ENCODE peak calls at places on chromosome 11, in six cellular contexts. B, P, M, D, Z and N are unnamed samples.

GRCh38 chr11:80838153-80838552 is 1397.3 kb upstream of the TENM4 start:
- DNase-seq in B (no peak), P (no peak), M (no peak), D (no peak), Z (no peak), N (no peak)

GRCh38 chr11:45060707-45061106 is 85.7 kb upstream of the PRDM11 start:
- DNase-seq in B (no peak), P (no peak), M (no peak), D (no peak), Z (no peak), N (no peak)

GRCh38 chr11:77407613-77408012 is 66.3 kb downstream of the PAK1 start:
- DNase-seq in B (peak; percentile 85), P (no peak), M (peak; percentile 86), D (no peak), Z (peak; percentile 80), N (peak; percentile 78)

GRCh38 chr11:131688056-131688693 is 317.8 kb downstream of the NTM start:
- DNase-seq in B (peak; percentile 62), P (no peak), M (peak; percentile 12), D (peak; percentile 24), Z (peak; percentile 34), N (peak; percentile 55)

GRCh38 chr11:70537576-70538571 is 139.5 kb downstream of the CTTN start:
- DNase-seq in B (no peak), P (no peak), M (no peak), D (no peak), Z (no peak), N (no peak)

GRCh38 chr11:110249066-110249465 is 47.3 kb downstream of the RDX start:
- DNase-seq in B (peak; percentile 26), P (no peak), M (no peak), D (no peak), Z (no peak), N (peak; percentile 4)

GRCh38 chr11:65944767-65945166 is 513 bp upstream of the TSGA10IP start:
- DNase-seq in B (no peak), P (no peak), M (no peak), D (no peak), Z (no peak), N (no peak)

GRCh38 chr11:33718441-33718840 is 17.8 kb downstream of the CD59 start:
- DNase-seq in B (no peak), P (no peak), M (no peak), D (no peak), Z (no peak), N (no peak)

GRCh38 chr11:59212744-59213573 is at the start of gene MPEG1:
- DNase-seq in B (no peak), P (no peak), M (no peak), D (no peak), Z (no peak), N (no peak)

GRCh38 chr11:45620243-45620642 is 45.2 kb downstream of the CHST1 start:
- DNase-seq in B (no peak), P (no peak), M (no peak), D (no peak), Z (no peak), N (no peak)

GRCh38 chr11:2816941-2817421 is 68.6 kb downstream of the CDKN1C start:
- DNase-seq in B (peak; percentile 64), P (no peak), M (peak; percentile 83), D (no peak), Z (peak; percentile 28), N (peak; percentile 88)

GRCh38 chr11:11213117-11213516 is 139.9 kb downstream of the CSNK2A3 start:
- DNase-seq in B (no peak), P (no peak), M (no peak), D (no peak), Z (no peak), N (no peak)

GRCh38 chr11:45332486-45332934 is 46.4 kb upstream of the SYT13 start:
- DNase-seq in B (peak; percentile 59), P (peak; percentile 58), M (peak; percentile 3), D (no peak), Z (peak; percentile 42), N (peak; percentile 23)

GRCh38 chr11:33564856-33565453 is 135.7 kb downstream of the C11orf91 start:
- DNase-seq in B (no peak), P (no peak), M (no peak), D (no peak), Z (no peak), N (no peak)

GRCh38 chr11:123318623-123319022 is 111.4 kb upstream of the GRAMD1B start:
- DNase-seq in B (no peak), P (no peak), M (no peak), D (no peak), Z (no peak), N (no peak)

GRCh38 chr11:77558380-77558779 is 31.4 kb upstream of the AQP11 start:
- DNase-seq in B (no peak), P (no peak), M (no peak), D (no peak), Z (no peak), N (no peak)

GRCh38 chr11:25711008-25711407 is 620.9 kb upstream of the ANO3 start:
- DNase-seq in B (peak; percentile 3), P (no peak), M (no peak), D (no peak), Z (no peak), N (no peak)

GRCh38 chr11:68503792-68504191 is 43.2 kb downstream of the PPP6R3 start:
- DNase-seq in B (no peak), P (no peak), M (no peak), D (no peak), Z (no peak), N (no peak)

GRCh38 chr11:122598971-122599370 is 56.6 kb upstream of the UBASH3B start:
- DNase-seq in B (no peak), P (no peak), M (peak; percentile 36), D (no peak), Z (no peak), N (peak; percentile 26)

GRCh38 chr11:113587318-113587739 is 112.1 kb upstream of the DRD2 start:
- DNase-seq in B (no peak), P (no peak), M (peak; percentile 27), D (no peak), Z (no peak), N (peak; percentile 16)

GRCh38 chr11:108115495-108116140 is 5.7 kb upstream of the ACAT1 start:
- DNase-seq in B (peak; percentile 91), P (no peak), M (peak; percentile 80), D (peak; percentile 86), Z (peak; percentile 73), N (peak; percentile 82)

GRCh38 chr11:91587131-91587530 is 637.5 kb upstream of the FAT3 start:
- DNase-seq in B (no peak), P (no peak), M (no peak), D (no peak), Z (no peak), N (no peak)

GRCh38 chr11:105070221-105070789 is 25.2 kb upstream of the CARD16 start:
- DNase-seq in B (no peak), P (no peak), M (no peak), D (no peak), Z (no peak), N (no peak)

GRCh38 chr11:14054708-14055107 is 92.2 kb downstream of the SPON1 start:
- DNase-seq in B (no peak), P (no peak), M (no peak), D (no peak), Z (no peak), N (peak; percentile 99)

GRCh38 chr11:84313830-84314359 is 1027.7 kb upstream of the CCDC90B start:
- DNase-seq in B (peak; percentile 15), P (no peak), M (no peak), D (no peak), Z (no peak), N (peak; percentile 39)

GRCh38 chr11:61256710-61257482 is 15.9 kb downstream of the PGA5 start:
- DNase-seq in B (no peak), P (no peak), M (no peak), D (no peak), Z (no peak), N (no peak)
- H3K4me3 ChIP-seq in B (no peak overlapping the region), P (no peak overlapping the region), M (no peak overlapping the region), D (no peak overlapping the region), Z (no peak overlapping the region), N (no peak overlapping the region)

GRCh38 chr11:111557425-111558111 is 17.0 kb downstream of the LAYN start:
- DNase-seq in B (peak; percentile 84), P (no peak), M (peak; percentile 99), D (no peak), Z (no peak), N (peak; percentile 98)
- TF ChIP-seq CTCF in B (no peak), P (no peak), M (no peak), D (no peak), Z (no peak), N (peak; percentile 41)

GRCh38 chr11:60924110-60924905 is at the start of gene TMEM132A:
- DNase-seq in B (peak; percentile 72), P (peak; percentile 57), M (peak; percentile 59), D (no peak), Z (peak; percentile 74), N (peak; percentile 60)
- H3K4me3 ChIP-seq in B (peak within 1 kb of the TSS; percentile 78), P (peak within 1 kb of the TSS; percentile 52), M (peak within 1 kb of the TSS; percentile 67), D (peak within 1 kb of the TSS; percentile 59), Z (peak within 1 kb of the TSS; percentile 43), N (peak within 1 kb of the TSS; percentile 59)

DNA sequence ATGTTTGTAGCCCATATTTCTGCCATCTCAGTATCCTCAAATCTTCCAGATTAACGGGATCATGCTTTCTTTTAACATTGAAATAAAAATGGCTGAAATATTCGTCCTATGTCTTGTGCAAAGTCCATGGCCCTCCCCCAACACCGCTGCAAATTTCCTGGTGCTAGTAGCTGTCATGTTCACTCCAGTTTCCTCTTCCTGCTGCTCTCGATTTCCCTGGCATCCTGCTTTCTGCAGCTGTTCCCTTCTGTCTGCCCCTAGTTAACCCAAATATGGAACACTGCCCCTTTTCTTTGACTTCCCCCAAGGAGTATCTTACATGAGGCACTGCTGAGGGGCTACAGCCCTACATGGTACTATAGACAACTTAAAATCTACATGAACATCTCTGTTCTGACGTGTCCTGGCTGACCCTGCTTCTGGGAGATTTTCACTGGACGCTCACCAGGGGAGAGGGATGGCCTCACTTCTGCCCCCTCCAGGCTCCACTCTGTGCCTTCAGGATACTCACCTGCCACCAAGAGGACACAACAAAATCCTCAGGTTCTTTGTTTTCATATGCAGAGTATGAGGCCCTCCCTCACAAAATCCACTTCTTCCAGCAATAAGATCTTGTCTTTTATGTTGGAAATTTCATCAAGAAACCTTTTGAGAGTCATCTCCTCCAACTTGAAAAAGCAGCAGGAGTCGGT is 29.4 kb upstream of the SCUBE2 start:
- DNase-seq in B (no peak), P (no peak), M (no peak), D (no peak), Z (no peak), N (no peak)
- TF ChIP-seq CTCF in B (peak; percentile 23), P (no peak), M (no peak), D (no peak), Z (peak; percentile 5), N (no peak)